ENCODE peak calls at places on chromosome 18, in nine cellular contexts. X is uterus; B is AG04450; Y is activated CD8-positive, alpha-beta T cell treated with anti-CD3 and anti-CD28 coated beads for 36 hours; U is NCI-H774; R is AG10803; Q is putamen; J is stimulated activated naive B cell treated with anti-CD40 and anti-IgM and Interleukin-4, amounts not matched to agents 10 μg/mL and 1 μg/mL and 100 μg/mL, for 72 hours; H is cardiac muscle cell. M is an unnamed sample.

GRCh38 chr18:50401888-50402287 is 27.0 kb downstream of the SKA1 start:
- DNase-seq in X (no peak), B (no peak), Y (peak; percentile 55), U (peak; percentile 42), R (peak; percentile 13), Q (no peak), J (no peak), H (peak; percentile 82), M (no peak)

GRCh38 chr18:63119647-63120046 is 199.9 kb downstream of the BCL2 start:
- DNase-seq in X (no peak), B (no peak), Y (peak; percentile 53), U (no peak), R (peak; percentile 34), Q (peak; percentile 42), J (no peak), H (no peak), M (no peak)

GRCh38 chr18:13524054-13524453 is 202.3 kb downstream of the FAM210A start:
- DNase-seq in X (no peak), B (no peak), Y (no peak), U (no peak), R (no peak), Q (no peak), J (no peak), H (no peak), M (no peak)

GRCh38 chr18:10252952-10253680 is 201.3 kb upstream of the APCDD1 start:
- DNase-seq in X (no peak), B (no peak), Y (no peak), U (peak; percentile 10), R (no peak), Q (peak; percentile 25), J (no peak), H (no peak), M (peak; percentile 45)

GRCh38 chr18:67216846-67217245 is 299.7 kb downstream of the DSEL start:
- DNase-seq in X (no peak), B (no peak), Y (no peak), U (no peak), R (peak; percentile 61), Q (no peak), J (no peak), H (no peak), M (no peak)

GRCh38 chr18:64618390-64618789 is 469.5 kb upstream of the LINC00305 start:
- DNase-seq in X (no peak), B (no peak), Y (no peak), U (no peak), R (no peak), Q (no peak), J (no peak), H (no peak), M (no peak)

GRCh38 chr18:12296087-12296403 is 12.0 kb upstream of the TUBB6 start:
- DNase-seq in X (peak; percentile 4), B (no peak), Y (peak; percentile 31), U (no peak), R (peak; percentile 27), Q (no peak), J (no peak), H (no peak), M (no peak)

GRCh38 chr18:54734059-54734458 is 94.2 kb upstream of the RAB27B start:
- DNase-seq in X (no peak), B (peak; percentile 68), Y (no peak), U (no peak), R (peak; percentile 84), Q (no peak), J (no peak), H (no peak), M (no peak)

GRCh38 chr18:64027931-64028695 is 58.2 kb downstream of the SERPINB8 start:
- DNase-seq in X (no peak), B (no peak), Y (no peak), U (no peak), R (no peak), Q (peak; percentile 13), J (no peak), H (no peak), M (no peak)

GRCh38 chr18:33844232-33844631 is 266.2 kb downstream of the ASXL3 start:
- DNase-seq in X (no peak), B (no peak), Y (no peak), U (no peak), R (no peak), Q (no peak), J (no peak), H (no peak), M (no peak)

GRCh38 chr18:58017267-58017666 is 26.8 kb upstream of the NEDD4L start:
- DNase-seq in X (no peak), B (no peak), Y (no peak), U (no peak), R (no peak), Q (no peak), J (no peak), H (no peak), M (no peak)

GRCh38 chr18:75408554-75409506 is 18.7 kb downstream of the SMIM21 start:
- DNase-seq in X (no peak), B (peak; percentile 88), Y (peak; percentile 68), U (no peak), R (peak; percentile 96), Q (no peak), J (no peak), H (no peak), M (no peak)

GRCh38 chr18:28715206-28715605 is 538.3 kb upstream of the CDH2 start:
- DNase-seq in X (no peak), B (no peak), Y (no peak), U (no peak), R (peak; percentile 16), Q (no peak), J (no peak), H (no peak), M (no peak)

GRCh38 chr18:29034113-29034856 is 857.4 kb upstream of the CDH2 start:
- DNase-seq in X (no peak), B (no peak), Y (no peak), U (no peak), R (peak; percentile 20), Q (no peak), J (no peak), H (no peak), M (no peak)

GRCh38 chr18:71443726-71444480 is 1100.2 kb downstream of the CBLN2 start:
- DNase-seq in X (no peak), B (no peak), Y (no peak), U (no peak), R (no peak), Q (no peak), J (no peak), H (no peak), M (no peak)

GRCh38 chr18:63681449-63682381 is 20.0 kb upstream of the SERPINB3 start:
- DNase-seq in X (no peak), B (no peak), Y (no peak), U (peak; percentile 38), R (no peak), Q (no peak), J (no peak), H (no peak), M (no peak)

GRCh38 chr18:76495435-76496199 is 575 bp upstream of the ZNF516 start:
- DNase-seq in X (peak; percentile 59), B (no peak), Y (peak; percentile 31), U (peak; percentile 29), R (peak; percentile 39), Q (no peak), J (no peak), H (peak; percentile 54), M (peak; percentile 30)

GRCh38 chr18:43627833-43628370 is 350.6 kb upstream of the SYT4 start:
- DNase-seq in X (no peak), B (no peak), Y (no peak), U (peak; percentile 26), R (no peak), Q (no peak), J (no peak), H (no peak), M (no peak)

GRCh38 chr18:39647627-39648502 is 2082.3 kb upstream of the CELF4 start:
- DNase-seq in X (no peak), B (peak; percentile 74), Y (no peak), U (peak; percentile 25), R (peak; percentile 77), Q (no peak), J (no peak), H (peak; percentile 1), M (no peak)

GRCh38 chr18:48818329-48819254 is 132.2 kb downstream of the SMAD7 start:
- DNase-seq in X (peak; percentile 9), B (no peak), Y (no peak), U (no peak), R (no peak), Q (no peak), J (no peak), H (no peak), M (no peak)

GRCh38 chr18:32437080-32437834 is 33.4 kb downstream of the GAREM1 start:
- DNase-seq in X (no peak), B (no peak), Y (no peak), U (no peak), R (no peak), Q (no peak), J (no peak), H (no peak), M (no peak)

GRCh38 chr18:26706796-26707406 is 158.5 kb upstream of the KCTD1 start:
- DNase-seq in X (no peak), B (no peak), Y (no peak), U (no peak), R (no peak), Q (no peak), J (no peak), H (no peak), M (no peak)

GRCh38 chr18:52903858-52904257 is 563.9 kb downstream of the DCC start:
- DNase-seq in X (no peak), B (no peak), Y (peak; percentile 46), U (peak; percentile 24), R (peak; percentile 2), Q (peak; percentile 30), J (no peak), H (peak; percentile 77), M (no peak)

GRCh38 chr18:70490008-70490933 is 201.4 kb downstream of the SOCS6 start:
- DNase-seq in X (no peak), B (no peak), Y (peak; percentile 54), U (peak; percentile 37), R (peak; percentile 59), Q (peak; percentile 60), J (no peak), H (peak; percentile 75), M (no peak)

GRCh38 chr18:11657152-11657551 is 31.9 kb upstream of the GNAL start:
- DNase-seq in X (no peak), B (no peak), Y (no peak), U (no peak), R (no peak), Q (peak; percentile 57), J (no peak), H (no peak), M (no peak)

GRCh38 chr18:47422524-47422923 is 171.1 kb upstream of the SKOR2 start:
- DNase-seq in X (no peak), B (no peak), Y (no peak), U (no peak), R (peak; percentile 33), Q (no peak), J (no peak), H (no peak), M (no peak)

GRCh38 chr18:13289501-13290205 is 71.1 kb downstream of the LDLRAD4 start:
- DNase-seq in X (no peak), B (no peak), Y (no peak), U (no peak), R (peak; percentile 85), Q (no peak), J (no peak), H (no peak), M (no peak)

GRCh38 chr18:2036136-2036535 is 535.2 kb downstream of the METTL4 start:
- DNase-seq in X (no peak), B (no peak), Y (no peak), U (no peak), R (no peak), Q (no peak), J (no peak), H (no peak), M (no peak)

GRCh38 chr18:8619041-8619440 is 9.8 kb downstream of the RAB12 start:
- DNase-seq in X (no peak), B (no peak), Y (no peak), U (no peak), R (no peak), Q (no peak), J (no peak), H (no peak), M (no peak)

GRCh38 chr18:68922392-68922791 is 124.5 kb downstream of the CCDC102B start:
- DNase-seq in X (no peak), B (no peak), Y (no peak), U (no peak), R (no peak), Q (no peak), J (no peak), H (no peak), M (no peak)

GRCh38 chr18:8793445-8794132 is 88.2 kb downstream of the MTCL1 start:
- DNase-seq in X (no peak), B (no peak), Y (no peak), U (no peak), R (no peak), Q (no peak), J (no peak), H (no peak), M (no peak)

M was measured in germinal center.